ENCODE peak calls at places on chromosomes 2 and 18, in eight cellular contexts. G is dorsolateral prefrontal cortex; L is colonic mucosa; N is tibial artery; Y is CD4-positive, alpha-beta T cell; D is CD8-positive, alpha-beta memory T cell; C is Karpas-422; A is lower lobe of right lung. P is an unnamed sample.

GRCh38 chr18:24964213-24964612 is 387.8 kb downstream of the ZNF521 start:
- DNase-seq in N (no peak), G (no peak), Y (no peak), D (no peak), A (no peak), C (peak; percentile 69), L (peak; percentile 60), P (peak; percentile 71)

GRCh38 chr2:25334482-25334881 is 7.2 kb downstream of the DNMT3A start:
- DNase-seq in G (no peak), A (no peak), D (no peak), Y (no peak), L (no peak), C (no peak), N (no peak), P (no peak)

GRCh38 chr2:189402932-189403331 is 38.3 kb upstream of the WDR75 start:
- DNase-seq in Y (no peak), G (no peak), L (no peak), A (no peak), C (no peak), D (no peak), N (no peak), P (no peak)

GRCh38 chr2:73830871-73831401 is 2.2 kb downstream of the STAMBP start:
- DNase-seq in D (no peak), A (no peak), C (no peak), L (no peak), Y (no peak), G (no peak), N (no peak), P (no peak)

GRCh38 chr18:55748227-55748738 is 160.3 kb upstream of the TCF4 start:
- DNase-seq in C (no peak), L (no peak), N (no peak), D (no peak), G (no peak), Y (no peak), A (no peak), P (no peak)

GRCh38 chr2:150167711-150168110 is 319.8 kb downstream of the RND3 start:
- DNase-seq in D (no peak), G (no peak), L (no peak), C (no peak), A (no peak), Y (no peak), N (no peak), P (no peak)

GRCh38 chr2:127906206-127906926 is 20.6 kb upstream of the AMMECR1L start:
- DNase-seq in N (no peak), G (no peak), A (no peak), C (peak; percentile 46), L (no peak), Y (no peak), D (no peak), P (no peak)

GRCh38 chr2:157185828-157186227 is 71.7 kb upstream of the GALNT5 start:
- DNase-seq in Y (no peak), L (no peak), N (no peak), C (no peak), A (no peak), G (no peak), D (no peak), P (no peak)

GRCh38 chr2:80299672-80300071 is 4.9 kb downstream of the LRRTM1 start:
- DNase-seq in C (no peak), A (no peak), Y (no peak), L (no peak), N (no peak), D (no peak), G (peak; percentile 31), P (no peak)

GRCh38 chr2:182103531-182103930 is 117.9 kb downstream of the PPP1R1C start:
- DNase-seq in A (no peak), C (no peak), Y (no peak), G (no peak), D (no peak), L (no peak), N (no peak), P (no peak)

GRCh38 chr2:33153008-33153407 is 206.3 kb downstream of the LTBP1 start:
- DNase-seq in D (no peak), Y (no peak), G (no peak), C (no peak), L (no peak), N (no peak), A (no peak), P (no peak)

GRCh38 chr18:35376393-35376741 is 770 bp downstream of the ZNF396 start:
- DNase-seq in L (peak; percentile 25), Y (peak; percentile 5), C (peak; percentile 48), N (no peak), G (no peak), D (peak; percentile 17), A (peak; percentile 73), P (peak; percentile 59)

GRCh38 chr18:30709598-30709997 is 332.9 kb downstream of the DSC3 start:
- DNase-seq in D (no peak), A (no peak), C (no peak), Y (no peak), N (no peak), L (no peak), G (no peak), P (no peak)

GRCh38 chr2:235641333-235641732 is 147.5 kb downstream of the AGAP1 start:
- DNase-seq in D (no peak), C (no peak), A (no peak), Y (no peak), N (peak; percentile 63), G (no peak), L (no peak), P (no peak)

GRCh38 chr18:50193796-50194622 is 938 bp downstream of the MYO5B start:
- DNase-seq in N (no peak), D (no peak), L (peak; percentile 55), G (no peak), Y (no peak), A (no peak), C (no peak), P (peak; percentile 70)

GRCh38 chr2:135525786-135526185 is 5.2 kb downstream of the ZRANB3 start:
- DNase-seq in N (no peak), L (no peak), D (no peak), Y (no peak), G (no peak), C (no peak), A (no peak), P (no peak)

GRCh38 chr2:45014016-45014702 is 4.9 kb upstream of the SIX2 start:
- DNase-seq in Y (no peak), C (no peak), N (peak; percentile 69), G (no peak), D (no peak), L (no peak), A (no peak), P (no peak)

GRCh38 chr2:45012733-45013132 is 3.5 kb upstream of the SIX2 start:
- DNase-seq in Y (no peak), D (no peak), L (no peak), A (no peak), G (no peak), N (no peak), C (no peak), P (peak; percentile 28)

GRCh38 chr2:45010706-45011036 is 1.4 kb upstream of the SIX2 start:
- DNase-seq in C (no peak), N (no peak), L (no peak), D (no peak), A (no peak), Y (no peak), G (no peak), P (no peak)

GRCh38 chr2:45011621-45012602 is 2.7 kb upstream of the SIX2 start:
- DNase-seq in G (no peak), C (no peak), D (no peak), Y (no peak), L (no peak), A (no peak), N (no peak), P (no peak)

GRCh38 chr2:45013229-45014015 is 4.2 kb upstream of the SIX2 start:
- DNase-seq in G (no peak), D (no peak), C (no peak), N (no peak), L (no peak), Y (no peak), A (no peak), P (no peak)
- H3K27me3 ChIP-seq in G (peaks cover 81% of the 10 kb centered on the region), D (peaks cover 16% of the 10 kb centered on the region), C (no peaks in the 10 kb centered on the region), N (no peaks in the 10 kb centered on the region), L (peaks cover 75% of the 10 kb centered on the region), Y (peaks cover 86% of the 10 kb centered on the region), A (peaks cover 74% of the 10 kb centered on the region), P (no peaks in the 10 kb centered on the region)

GRCh38 chr2:83742117-83742782 is 716.8 kb downstream of the SUCLG1 start:
- DNase-seq in L (no peak), A (peak; percentile 32), G (no peak), Y (no peak), C (no peak), N (peak; percentile 32), D (no peak), P (no peak)
- H3K27me3 ChIP-seq in L (no peaks in the 10 kb centered on the region), A (no peaks in the 10 kb centered on the region), G (no peaks in the 10 kb centered on the region), Y (no peaks in the 10 kb centered on the region), C (no peaks in the 10 kb centered on the region), N (no peaks in the 10 kb centered on the region), D (no peaks in the 10 kb centered on the region), P (no peaks in the 10 kb centered on the region)

GRCh38 chr18:906416-907170 is 1.9 kb downstream of the ADCYAP1 start:
- DNase-seq in Y (no peak), C (no peak), A (no peak), L (no peak), N (no peak), D (no peak), G (no peak), P (no peak)

GRCh38 chr18:905307-905947 is 756 bp downstream of the ADCYAP1 start:
- DNase-seq in N (no peak), L (no peak), C (no peak), Y (no peak), G (no peak), A (no peak), D (no peak), P (no peak)

GRCh38 chr18:907171-907879 is 2.7 kb downstream of the ADCYAP1 start:
- DNase-seq in L (no peak), D (no peak), G (no peak), N (no peak), A (peak; percentile 46), C (no peak), Y (no peak), P (peak; percentile 48)

GRCh38 chr18:904135-905090 is at the start of gene ADCYAP1:
- DNase-seq in C (no peak), N (no peak), Y (no peak), L (no peak), D (no peak), A (no peak), G (no peak), P (no peak)

DNA sequence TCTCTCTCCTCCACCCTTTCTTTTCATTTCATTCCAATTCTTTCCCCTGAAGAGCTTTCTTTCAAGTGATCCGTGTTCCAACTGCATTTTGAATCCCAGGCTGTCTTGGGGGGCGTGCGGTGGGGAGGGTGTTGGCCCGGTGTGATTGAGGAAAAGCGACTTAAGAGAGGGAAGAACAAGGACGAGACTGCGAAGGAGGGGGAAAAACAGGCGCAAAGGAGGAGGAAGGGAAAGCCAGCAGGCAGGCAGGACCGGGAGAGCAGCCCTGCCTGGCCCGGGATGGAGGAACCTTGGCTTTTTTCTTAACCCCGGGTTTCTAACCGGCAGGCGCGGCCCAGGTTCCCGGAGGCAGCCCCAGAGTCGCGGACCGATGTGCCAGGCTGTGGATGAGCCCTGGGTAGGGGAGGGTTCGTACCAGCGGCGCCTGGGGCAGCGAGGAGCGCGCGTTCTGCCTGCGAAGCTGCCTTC is 1.3 kb downstream of the ADCYAP1 start:
- DNase-seq in C (no peak), A (no peak), N (no peak), L (no peak), G (no peak), Y (no peak), D (no peak), P (no peak)
- H3K27me3 ChIP-seq in C (no peaks in the 10 kb centered on the region), A (peaks cover 94% of the 10 kb centered on the region), N (peaks cover 8% of the 10 kb centered on the region), L (peaks cover 57% of the 10 kb centered on the region), G (peaks cover 91% of the 10 kb centered on the region), Y (peaks cover 94% of the 10 kb centered on the region), D (peaks cover 54% of the 10 kb centered on the region), P (no peaks in the 10 kb centered on the region)

GRCh38 chr18:79637921-79638855 is 41.4 kb upstream of the CTDP1 start:
- DNase-seq in G (no peak), N (no peak), Y (no peak), C (no peak), L (no peak), D (no peak), A (no peak), P (no peak)
- H3K27me3 ChIP-seq in G (peaks cover 27% of the 10 kb centered on the region), N (no peaks in the 10 kb centered on the region), Y (peaks cover 16% of the 10 kb centered on the region), C (no peaks in the 10 kb centered on the region), L (peaks cover 12% of the 10 kb centered on the region), D (no peaks in the 10 kb centered on the region), A (peaks cover 26% of the 10 kb centered on the region), P (no peaks in the 10 kb centered on the region)